ENCODE peak calls at places on chromosomes 4 and X, in five cellular contexts. Q, X, O, H and M are unnamed samples.

GRCh38 chrX:75303795-75304194 is 29.9 kb downstream of the UPRT start:
- DNase-seq in Q (no peak), X (no peak), O (no peak), H (peak), M (no peak)

GRCh38 chrX:49960061-49960460 is 37.7 kb downstream of the CLCN5 start:
- DNase-seq in Q (no peak), X (no peak), O (no peak), H (no peak), M (no peak)

GRCh38 chr4:75995727-75996126 is 5.0 kb upstream of the SDAD1 start:
- DNase-seq in Q (peak), X (peak), O (peak), H (peak), M (peak)

GRCh38 chrX:41491267-41492004 is 44.3 kb downstream of the NYX start:
- DNase-seq in Q (no peak), X (peak), O (peak), H (peak), M (peak)

GRCh38 chr4:6259886-6260285 is 9.8 kb upstream of the WFS1 start:
- DNase-seq in Q (no peak), X (no peak), O (no peak), H (no peak), M (no peak)

GRCh38 chrX:129791336-129791735 is 11.6 kb downstream of the SASH3 start:
- DNase-seq in Q (no peak), X (no peak), O (no peak), H (no peak), M (no peak)

GRCh38 chr4:182802621-182803020 is 114.6 kb downstream of the DCTD start:
- DNase-seq in Q (no peak), X (no peak), O (no peak), H (no peak), M (no peak)

GRCh38 chr4:107243141-107243779 is 207.1 kb upstream of the DKK2 start:
- DNase-seq in Q (no peak), X (no peak), O (no peak), H (peak), M (no peak)

GRCh38 chr4:78612398-78613005 is 60.9 kb downstream of the ANXA3 start:
- DNase-seq in Q (peak), X (peak), O (no peak), H (peak), M (no peak)

GRCh38 chr4:71595576-71596108 is 188.2 kb downstream of the GC start:
- DNase-seq in Q (no peak), X (no peak), O (no peak), H (peak), M (no peak)

GRCh38 chrX:119073911-119074310 is 1.1 kb downstream of the CT47C1 start:
- DNase-seq in Q (no peak), X (no peak), O (no peak), H (no peak), M (no peak)

GRCh38 chrX:53716328-53717088 is 30.0 kb upstream of the HUWE1 start:
- DNase-seq in Q (peak), X (no peak), O (no peak), H (no peak), M (no peak)

GRCh38 chr4:73669410-73670183 is 49.4 kb upstream of the RASSF6 start:
- DNase-seq in Q (no peak), X (no peak), O (no peak), H (no peak), M (no peak)

GRCh38 chrX:56790778-56791177 is 61.7 kb downstream of the NBDY start:
- DNase-seq in Q (no peak), X (no peak), O (no peak), H (no peak), M (peak)

GRCh38 chrX:103253608-103254007 is 1.3 kb downstream of the TCEAL8 start:
- DNase-seq in Q (no peak), X (no peak), O (no peak), H (peak), M (peak)

GRCh38 chr4:104394409-104394813 is 100.3 kb downstream of the CXXC4 start:
- DNase-seq in Q (no peak), X (no peak), O (no peak), H (no peak), M (peak)

GRCh38 chr4:130808492-130808891 is 1712.5 kb downstream of the C4orf33 start:
- DNase-seq in Q (peak), X (no peak), O (peak), H (no peak), M (peak)

GRCh38 chrX:68571292-68572256 is 72.7 kb downstream of the YIPF6 start:
- DNase-seq in Q (no peak), X (peak), O (peak), H (peak), M (no peak)

GRCh38 chrX:118974908-118975671 is 672 bp downstream of the LONRF3 start:
- DNase-seq in Q (no peak), X (peak), O (no peak), H (peak), M (peak)

GRCh38 chr4:8151165-8151650 is 7.4 kb downstream of the ABLIM2 start:
- DNase-seq in Q (no peak), X (no peak), O (no peak), H (no peak), M (no peak)

GRCh38 chrX:2588049-2588448 is 87.3 kb upstream of the DHRSX start:
- DNase-seq in Q (no peak), X (no peak), O (no peak), H (no peak), M (no peak)

GRCh38 chr4:125187621-125188176 is 127.1 kb upstream of the FAT4 start:
- DNase-seq in Q (no peak), X (no peak), O (no peak), H (peak), M (no peak)

GRCh38 chr4:139144161-139144859 is 32.7 kb downstream of the ELF2 start:
- DNase-seq in Q (no peak), X (peak), O (no peak), H (peak), M (peak)

GRCh38 chrX:117707948-117708743 is 408.5 kb downstream of the KLHL13 start:
- DNase-seq in Q (no peak), X (no peak), O (no peak), H (no peak), M (no peak)

GRCh38 chr4:156946508-156947197 is 24.9 kb downstream of the PDGFC start:
- DNase-seq in Q (no peak), X (peak), O (peak), H (peak), M (no peak)

GRCh38 chrX:3549442-3549875 is 164.0 kb downstream of the PRKX start:
- DNase-seq in Q (no peak), X (peak), O (no peak), H (peak), M (peak)

GRCh38 chr4:16721618-16722291 is 176.7 kb downstream of the LDB2 start:
- DNase-seq in Q (no peak), X (peak), O (no peak), H (peak), M (no peak)

GRCh38 chr4:115491686-115492085 is 378.3 kb upstream of the NDST4 start:
- DNase-seq in Q (no peak), X (no peak), O (no peak), H (no peak), M (no peak)

GRCh38 chrX:110284159-110284558 is 33.7 kb downstream of the AMMECR1 start:
- DNase-seq in Q (no peak), X (no peak), O (no peak), H (peak), M (no peak)

GRCh38 chr4:154414796-154415195 is 76.8 kb downstream of the DCHS2 start:
- DNase-seq in Q (no peak), X (no peak), O (no peak), H (no peak), M (no peak)

DNA sequence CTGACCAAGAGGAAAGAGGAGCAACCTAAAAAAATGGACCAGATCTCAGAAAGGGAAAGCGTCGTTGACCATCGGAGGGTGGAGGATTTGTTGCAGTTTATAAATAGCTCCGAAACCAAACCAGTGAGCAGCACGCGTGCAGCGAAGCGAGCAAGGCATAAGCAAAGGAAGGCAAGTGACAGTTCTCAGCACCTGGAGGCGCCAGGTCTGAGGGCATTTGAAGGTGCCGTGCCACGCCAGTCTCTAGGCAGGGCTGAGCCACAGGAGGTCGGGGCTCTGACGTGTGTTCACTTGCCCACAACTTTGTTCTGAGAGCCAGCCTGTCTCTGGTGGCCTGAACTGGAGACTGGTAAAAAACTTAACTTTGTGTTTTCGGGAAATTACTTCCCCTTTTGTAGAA is 59.7 kb downstream of the TNIP2 start:
- DNase-seq in Q (peak), X (no peak), O (no peak), H (no peak), M (no peak)
- H2AFZ ChIP-seq in Q (no peak), X (no peak), O (no peak), H (no peak), M (no peak)

GRCh38 chr4:2797188-2797544 is 4.3 kb downstream of the SH3BP2 start:
- DNase-seq in Q (no peak), X (peak), O (no peak), H (no peak), M (peak)
- TF ChIP-seq EZH2phosphoT487 in Q (no peak), X (no peak), O (no peak), H (no peak), M (no peak)

DNA sequence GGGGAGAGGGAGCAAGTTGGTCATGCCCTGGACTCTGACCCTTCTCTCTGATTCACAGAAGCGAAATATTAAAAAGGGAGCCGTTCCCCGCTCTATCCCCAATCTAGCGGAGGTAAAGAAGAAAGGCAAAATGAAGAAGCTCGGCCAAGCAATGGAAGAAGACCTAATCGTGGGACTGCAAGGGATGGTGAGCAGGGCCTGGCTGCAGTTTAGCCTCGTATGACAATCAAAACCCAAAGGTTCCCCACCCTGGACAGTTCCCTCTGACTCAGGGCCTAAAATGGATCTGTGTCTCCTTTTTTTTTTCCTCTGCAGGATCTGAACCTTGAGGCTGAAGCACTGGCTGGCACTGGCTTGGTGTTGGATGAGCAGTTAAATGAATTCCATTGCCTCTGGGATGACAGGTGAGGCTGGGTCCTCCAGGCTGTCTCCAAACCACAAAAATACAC is 970 bp downstream of the HDAC6 start:
- DNase-seq in Q (no peak), X (no peak), O (no peak), H (peak), M (peak)
- H2AFZ ChIP-seq in Q (peak), X (no peak), O (no peak), H (peak), M (no peak)

GRCh38 chrX:115011428-115011827 is 6.0 kb downstream of the IL13RA2 start:
- DNase-seq in Q (no peak), X (no peak), O (no peak), H (no peak), M (no peak)
- TF ChIP-seq EZH2phosphoT487 in Q (no peak), X (no peak), O (no peak), H (no peak), M (no peak)

GRCh38 chrX:8663325-8663724 is 68.6 kb downstream of the ANOS1 start:
- DNase-seq in Q (no peak), X (no peak), O (no peak), H (no peak), M (no peak)
- H2AFZ ChIP-seq in Q (no peak), X (no peak), O (no peak), H (no peak), M (no peak)

DNA sequence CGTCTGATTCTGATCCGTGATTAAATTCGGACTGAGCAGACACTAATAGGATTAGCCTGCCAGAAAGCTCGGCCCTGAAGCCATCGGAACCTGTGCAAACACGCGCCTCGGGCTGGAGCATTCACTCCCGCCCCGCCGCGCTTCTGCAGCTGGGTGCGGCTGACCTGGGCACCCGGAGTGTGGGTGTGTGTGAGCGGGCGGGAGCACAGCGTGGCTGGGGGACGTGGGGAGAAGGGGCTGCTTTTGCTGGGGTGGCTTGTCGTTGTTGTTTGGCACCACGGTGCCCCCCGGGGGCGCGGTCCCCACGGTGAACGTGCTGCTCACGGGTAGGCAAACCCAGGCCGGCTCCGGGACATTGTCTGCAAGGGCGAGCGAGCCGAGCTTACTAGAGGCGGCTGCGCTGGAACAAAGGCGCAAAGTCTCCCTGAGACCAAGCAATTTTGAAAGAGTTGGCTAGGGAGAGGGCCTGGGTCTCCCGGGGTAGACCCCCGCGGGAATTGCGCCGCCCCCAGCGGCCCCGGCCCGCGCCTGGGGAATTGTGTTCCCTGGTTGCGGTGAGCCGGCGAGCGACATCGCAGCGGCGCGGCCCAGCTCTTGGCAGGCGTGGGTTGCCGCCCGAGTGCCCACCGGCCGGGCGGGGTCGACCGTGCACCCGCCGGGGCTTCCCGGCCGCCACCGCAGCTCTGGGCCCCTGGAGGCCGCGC is 1.4 kb downstream of the MAMLD1 start:
- DNase-seq in Q (no peak), X (peak), O (no peak), H (peak), M (peak)
- TF ChIP-seq EZH2phosphoT487 in Q (no peak), X (no peak), O (no peak), H (no peak), M (peak)